ENCODE peak calls at places on chromosomes 13 and 19, in six cellular contexts. U is WERI-Rb-1; L is OCI-LY7; Y is stimulated activated CD4-positive, alpha-beta T cell treated with anti-CD3 and anti-CD28 coated beads, Interleukin-4, amount 100 ng/mL, for 48 hours; R is NCI-H2081; W is ELR. Q is an unnamed sample.

GRCh38 chr13:23799945-23800344 is 89.3 kb downstream of the MIPEP start:
- DNase-seq in U (no peak), L (no peak), Y (no peak), R (no peak), W (no peak), Q (no peak)

GRCh38 chr13:36212789-36213188 is 1.6 kb downstream of the SOHLH2 start:
- DNase-seq in U (peak), L (no peak), Y (no peak), R (peak), W (no peak), Q (no peak)

GRCh38 chr13:50377726-50378270 is 362.6 kb downstream of the KCNRG start:
- DNase-seq in U (no peak), L (no peak), Y (no peak), R (no peak), W (no peak), Q (peak)

GRCh38 chr13:66139250-66139649 is 1090.9 kb downstream of the PCDH9 start:
- DNase-seq in U (no peak), L (peak), Y (no peak), R (no peak), W (no peak), Q (no peak)

GRCh38 chr13:60397693-60398437 is 845 bp downstream of the TDRD3 start:
- DNase-seq in U (peak), L (peak), Y (peak), R (peak), W (peak), Q (peak)

GRCh38 chr19:2408247-2408646 is 19.1 kb downstream of the TIMM13 start:
- DNase-seq in U (no peak), L (no peak), Y (no peak), R (no peak), W (no peak), Q (no peak)

GRCh38 chr13:31797154-31797775 is 57.9 kb downstream of the RXFP2 start:
- DNase-seq in U (no peak), L (no peak), Y (no peak), R (peak), W (peak), Q (peak)

GRCh38 chr13:24308488-24309020 is 826 bp upstream of the C1QTNF9 start:
- DNase-seq in U (no peak), L (no peak), Y (no peak), R (no peak), W (no peak), Q (no peak)

GRCh38 chr13:99559560-99559959 is 58.3 kb downstream of the TM9SF2 start:
- DNase-seq in U (no peak), L (no peak), Y (no peak), R (no peak), W (no peak), Q (no peak)

GRCh38 chr19:35304036-35304435 is 12.1 kb downstream of the MAG start:
- DNase-seq in U (no peak), L (no peak), Y (no peak), R (no peak), W (no peak), Q (no peak)

GRCh38 chr13:42660367-42660965 is 86.5 kb downstream of the TNFSF11 start:
- DNase-seq in U (no peak), L (peak), Y (no peak), R (peak), W (peak), Q (no peak)

GRCh38 chr13:100523994-100524393 is 64.6 kb downstream of the GGACT start:
- DNase-seq in U (no peak), L (no peak), Y (no peak), R (no peak), W (no peak), Q (no peak)

GRCh38 chr19:35090795-35091214 is 24.8 kb upstream of the FXYD3 start:
- DNase-seq in U (peak), L (no peak), Y (no peak), R (peak), W (no peak), Q (peak)

GRCh38 chr13:52411629-52412028 is 5.7 kb upstream of the THSD1 start:
- DNase-seq in U (no peak), L (no peak), Y (no peak), R (no peak), W (peak), Q (no peak)